ENCODE peak calls at places on chromosomes 6 and 20, in ten cellular contexts. One of them, this sample, is unnamed.

GRCh38 chr6:51626391-51626790 is 461.0 kb downstream of the PKHD1 start:
- DNase-seq in esophagus squamous epithelium: no peak
- DNase-seq in stomach: no peak
- DNase-seq in neural progenitor cell: no peak
- DNase-seq in breast epithelium: no peak
- DNase-seq in upper lobe of right lung: no peak
- DNase-seq in PC-3: no peak
- DNase-seq in AG04450: no peak
- DNase-seq in fibroblast of lung: no peak
- DNase-seq in ascending aorta: no peak
- DNase-seq in this sample: no peak

GRCh38 chr20:62704341-62704948 is 4.2 kb upstream of the NTSR1 start:
- DNase-seq in fibroblast of lung: peak; percentile 92
- DNase-seq in ascending aorta: peak; percentile 21
- DNase-seq in upper lobe of right lung: peak; percentile 77
- DNase-seq in stomach: peak; percentile 88
- DNase-seq in esophagus squamous epithelium: peak; percentile 16
- DNase-seq in breast epithelium: peak; percentile 84
- DNase-seq in AG04450: peak; percentile 78
- DNase-seq in PC-3: peak; percentile 99
- DNase-seq in neural progenitor cell: no peak
- DNase-seq in this sample: peak; percentile 68

GRCh38 chr6:111171577-111172400 is 84.5 kb downstream of the SLC16A10 start:
- DNase-seq in fibroblast of lung: no peak
- DNase-seq in AG04450: no peak
- DNase-seq in ascending aorta: no peak
- DNase-seq in esophagus squamous epithelium: no peak
- DNase-seq in neural progenitor cell: no peak
- DNase-seq in stomach: no peak
- DNase-seq in breast epithelium: no peak
- DNase-seq in PC-3: peak; percentile 4
- DNase-seq in upper lobe of right lung: no peak
- DNase-seq in this sample: no peak

GRCh38 chr6:156982168-156982567 is 205.0 kb downstream of the ARID1B start:
- DNase-seq in breast epithelium: no peak
- DNase-seq in neural progenitor cell: no peak
- DNase-seq in PC-3: no peak
- DNase-seq in upper lobe of right lung: no peak
- DNase-seq in stomach: no peak
- DNase-seq in ascending aorta: no peak
- DNase-seq in AG04450: no peak
- DNase-seq in esophagus squamous epithelium: no peak
- DNase-seq in fibroblast of lung: no peak
- DNase-seq in this sample: no peak

GRCh38 chr20:58162976-58163375 is 65.5 kb downstream of the ANKRD60 start:
- DNase-seq in fibroblast of lung: no peak
- DNase-seq in AG04450: no peak
- DNase-seq in stomach: no peak
- DNase-seq in esophagus squamous epithelium: no peak
- DNase-seq in breast epithelium: no peak
- DNase-seq in neural progenitor cell: no peak
- DNase-seq in PC-3: no peak
- DNase-seq in upper lobe of right lung: no peak
- DNase-seq in ascending aorta: no peak
- DNase-seq in this sample: no peak

GRCh38 chr20:49867453-49868215 is 47.7 kb downstream of the SPATA2 start:
- DNase-seq in stomach: no peak
- DNase-seq in neural progenitor cell: peak; percentile 68
- DNase-seq in PC-3: no peak
- DNase-seq in esophagus squamous epithelium: no peak
- DNase-seq in fibroblast of lung: no peak
- DNase-seq in upper lobe of right lung: no peak
- DNase-seq in ascending aorta: no peak
- DNase-seq in breast epithelium: no peak
- DNase-seq in AG04450: no peak
- DNase-seq in this sample: no peak

GRCh38 chr6:147954938-147955337 is 387.7 kb upstream of the SASH1 start:
- DNase-seq in AG04450: no peak
- DNase-seq in esophagus squamous epithelium: no peak
- DNase-seq in stomach: no peak
- DNase-seq in PC-3: peak; percentile 67
- DNase-seq in upper lobe of right lung: no peak
- DNase-seq in ascending aorta: no peak
- DNase-seq in fibroblast of lung: no peak
- DNase-seq in neural progenitor cell: no peak
- DNase-seq in breast epithelium: no peak
- DNase-seq in this sample: no peak

GRCh38 chr6:50602191-50602810 is 111.0 kb upstream of the TFAP2D start:
- DNase-seq in breast epithelium: no peak
- DNase-seq in PC-3: peak; percentile 76
- DNase-seq in fibroblast of lung: peak; percentile 2
- DNase-seq in ascending aorta: no peak
- DNase-seq in upper lobe of right lung: no peak
- DNase-seq in neural progenitor cell: peak; percentile 43
- DNase-seq in esophagus squamous epithelium: no peak
- DNase-seq in stomach: no peak
- DNase-seq in AG04450: no peak
- DNase-seq in this sample: no peak

GRCh38 chr20:7113577-7114466 is 346.3 kb downstream of the BMP2 start:
- DNase-seq in neural progenitor cell: peak; percentile 83
- DNase-seq in stomach: peak; percentile 28
- DNase-seq in PC-3: peak; percentile 59
- DNase-seq in esophagus squamous epithelium: no peak
- DNase-seq in AG04450: no peak
- DNase-seq in fibroblast of lung: peak; percentile 33
- DNase-seq in breast epithelium: no peak
- DNase-seq in upper lobe of right lung: no peak
- DNase-seq in ascending aorta: no peak
- DNase-seq in this sample: no peak

GRCh38 chr20:41425180-41425884 is 58.7 kb upstream of the EMILIN3 start:
- DNase-seq in fibroblast of lung: peak; percentile 83
- DNase-seq in upper lobe of right lung: no peak
- DNase-seq in esophagus squamous epithelium: no peak
- DNase-seq in stomach: no peak
- DNase-seq in ascending aorta: no peak
- DNase-seq in PC-3: no peak
- DNase-seq in neural progenitor cell: no peak
- DNase-seq in breast epithelium: no peak
- DNase-seq in AG04450: no peak
- DNase-seq in this sample: no peak

DNA sequence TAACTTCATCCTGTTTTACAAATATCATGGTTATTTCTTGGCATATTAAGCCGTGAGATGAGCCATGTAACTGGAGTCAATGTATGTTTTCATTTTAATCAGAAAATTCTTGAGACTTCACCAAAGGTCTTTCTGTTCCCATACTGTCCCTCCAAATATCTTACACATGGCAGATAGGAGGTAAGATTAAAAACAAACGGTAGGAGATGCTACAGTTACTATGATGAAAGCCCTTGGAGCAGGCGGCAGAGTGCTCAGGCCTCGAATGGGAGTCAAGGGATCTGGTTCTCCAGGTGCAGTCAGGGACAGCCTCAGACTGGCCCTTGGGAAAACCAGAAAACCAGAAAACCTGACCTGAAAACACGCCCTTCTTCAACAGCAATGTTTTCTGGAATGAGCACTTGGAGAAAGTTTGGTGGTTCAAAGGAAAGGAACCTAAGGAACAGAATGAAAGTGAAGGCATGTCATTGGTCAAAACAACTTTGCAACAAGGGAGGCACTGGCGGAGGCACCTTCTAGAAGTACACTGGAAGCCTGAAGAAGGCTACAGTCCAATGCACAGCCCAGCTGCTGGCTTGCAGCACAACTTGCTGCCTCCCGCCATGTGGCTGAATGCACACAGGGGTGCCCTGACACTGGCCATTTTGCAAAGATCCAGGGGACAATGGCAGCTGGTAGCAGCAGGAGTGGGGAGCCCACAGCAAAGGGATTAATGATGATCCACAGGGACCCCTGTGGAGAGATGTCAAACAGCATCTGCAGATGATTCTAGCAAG is 17.4 kb upstream of the FOXO3 start:
- DNase-seq in neural progenitor cell: no peak
- DNase-seq in esophagus squamous epithelium: no peak
- DNase-seq in stomach: no peak
- DNase-seq in breast epithelium: no peak
- DNase-seq in PC-3: peak; percentile 4
- DNase-seq in fibroblast of lung: no peak
- DNase-seq in ascending aorta: no peak
- DNase-seq in AG04450: no peak
- DNase-seq in upper lobe of right lung: no peak
- DNase-seq in this sample: no peak
- TF ChIP-seq CTCF in neural progenitor cell: no peak
- TF ChIP-seq CTCF in esophagus squamous epithelium: no peak
- TF ChIP-seq CTCF in stomach: no peak
- TF ChIP-seq CTCF in breast epithelium: no peak
- TF ChIP-seq CTCF in PC-3: no peak
- TF ChIP-seq CTCF in fibroblast of lung: no peak
- TF ChIP-seq CTCF in ascending aorta: no peak
- TF ChIP-seq CTCF in AG04450: no peak
- TF ChIP-seq CTCF in upper lobe of right lung: no peak
- TF ChIP-seq CTCF in this sample: no peak

GRCh38 chr6:166997768-166998255 is 1.4 kb upstream of the CEP43 start:
- DNase-seq in ascending aorta: no peak
- DNase-seq in esophagus squamous epithelium: peak; percentile 3
- DNase-seq in AG04450: peak; percentile 16
- DNase-seq in stomach: peak; percentile 69
- DNase-seq in upper lobe of right lung: peak; percentile 82
- DNase-seq in PC-3: peak; percentile 76
- DNase-seq in breast epithelium: peak; percentile 78
- DNase-seq in neural progenitor cell: peak; percentile 81
- DNase-seq in fibroblast of lung: peak; percentile 71
- DNase-seq in this sample: peak; percentile 78

GRCh38 chr6:166998256-166999144 is 697 bp upstream of the CEP43 start:
- DNase-seq in esophagus squamous epithelium: no peak
- DNase-seq in AG04450: no peak
- DNase-seq in PC-3: no peak
- DNase-seq in neural progenitor cell: peak; percentile 49
- DNase-seq in breast epithelium: no peak
- DNase-seq in stomach: peak; percentile 27
- DNase-seq in ascending aorta: no peak
- DNase-seq in fibroblast of lung: no peak
- DNase-seq in upper lobe of right lung: peak; percentile 75
- DNase-seq in this sample: peak; percentile 38

GRCh38 chr6:167000759-167001158 is 1.6 kb downstream of the CEP43 start:
- DNase-seq in ascending aorta: no peak
- DNase-seq in esophagus squamous epithelium: no peak
- DNase-seq in PC-3: no peak
- DNase-seq in breast epithelium: no peak
- DNase-seq in neural progenitor cell: no peak
- DNase-seq in upper lobe of right lung: no peak
- DNase-seq in fibroblast of lung: no peak
- DNase-seq in stomach: no peak
- DNase-seq in AG04450: no peak
- DNase-seq in this sample: no peak

GRCh38 chr6:166999145-166999844 is at the start of gene CEP43:
- DNase-seq in fibroblast of lung: peak; percentile 90
- DNase-seq in upper lobe of right lung: peak; percentile 97
- DNase-seq in ascending aorta: peak; percentile 77
- DNase-seq in neural progenitor cell: peak; percentile 99
- DNase-seq in AG04450: peak; percentile 87
- DNase-seq in PC-3: peak; percentile 91
- DNase-seq in esophagus squamous epithelium: peak; percentile 73
- DNase-seq in stomach: peak; percentile 94
- DNase-seq in breast epithelium: peak; percentile 88
- DNase-seq in this sample: peak; percentile 93

DNA sequence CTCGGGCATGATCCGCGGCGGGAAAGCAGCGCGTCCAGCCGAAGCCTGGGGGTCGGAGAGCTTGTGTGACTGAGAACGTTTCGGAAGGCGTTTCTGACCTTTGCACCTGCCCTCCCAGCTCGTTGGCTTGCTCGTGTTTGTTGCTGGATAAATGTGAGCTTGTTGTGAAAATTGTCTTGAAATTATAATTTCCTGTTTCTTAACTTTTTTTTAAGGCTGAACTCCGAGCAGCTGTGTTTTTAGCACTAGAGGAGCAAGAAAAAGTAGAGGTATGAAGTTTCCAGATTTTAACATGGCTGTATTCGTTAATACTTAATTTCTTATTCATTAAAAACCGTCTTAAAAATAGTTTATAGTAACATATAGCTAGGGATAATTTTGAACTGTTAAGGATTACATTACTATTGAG is 652 bp downstream of the CEP43 start:
- DNase-seq in AG04450: no peak
- DNase-seq in esophagus squamous epithelium: no peak
- DNase-seq in fibroblast of lung: peak; percentile 5
- DNase-seq in ascending aorta: no peak
- DNase-seq in stomach: peak; percentile 26
- DNase-seq in breast epithelium: no peak
- DNase-seq in neural progenitor cell: no peak
- DNase-seq in upper lobe of right lung: no peak
- DNase-seq in PC-3: no peak
- DNase-seq in this sample: peak; percentile 63
- H3K27ac ChIP-seq in AG04450: no peak overlapping the region
- H3K27ac ChIP-seq in esophagus squamous epithelium: peak overlapping the region; percentile 83
- H3K27ac ChIP-seq in fibroblast of lung: peak overlapping the region; percentile 61
- H3K27ac ChIP-seq in ascending aorta: peak overlapping the region; percentile 24
- H3K27ac ChIP-seq in stomach: peak overlapping the region; percentile 59
- H3K27ac ChIP-seq in breast epithelium: peak overlapping the region; percentile 83
- H3K27ac ChIP-seq in neural progenitor cell: no peak overlapping the region
- H3K27ac ChIP-seq in upper lobe of right lung: peak overlapping the region; percentile 62
- H3K27ac ChIP-seq in PC-3: no peak overlapping the region
- H3K27ac ChIP-seq in this sample: peak overlapping the region; percentile 72

GRCh38 chr6:103729658-103730057 is 1130.1 kb downstream of the HACE1 start:
- DNase-seq in breast epithelium: no peak
- DNase-seq in upper lobe of right lung: no peak
- DNase-seq in ascending aorta: no peak
- DNase-seq in fibroblast of lung: no peak
- DNase-seq in AG04450: no peak
- DNase-seq in PC-3: no peak
- DNase-seq in esophagus squamous epithelium: no peak
- DNase-seq in stomach: no peak
- DNase-seq in neural progenitor cell: no peak
- DNase-seq in this sample: no peak
- H3K27me3 ChIP-seq in breast epithelium: no peaks in the 10 kb centered on the region
- H3K27me3 ChIP-seq in upper lobe of right lung: no peaks in the 10 kb centered on the region
- H3K27me3 ChIP-seq in ascending aorta: no peaks in the 10 kb centered on the region
- H3K27me3 ChIP-seq in fibroblast of lung: no peaks in the 10 kb centered on the region
- H3K27me3 ChIP-seq in AG04450: no peaks in the 10 kb centered on the region
- H3K27me3 ChIP-seq in PC-3: no peaks in the 10 kb centered on the region
- H3K27me3 ChIP-seq in esophagus squamous epithelium: no peaks in the 10 kb centered on the region
- H3K27me3 ChIP-seq in stomach: no peaks in the 10 kb centered on the region
- H3K27me3 ChIP-seq in neural progenitor cell: no peaks in the 10 kb centered on the region
- H3K27me3 ChIP-seq in this sample: no peaks in the 10 kb centered on the region

DNA sequence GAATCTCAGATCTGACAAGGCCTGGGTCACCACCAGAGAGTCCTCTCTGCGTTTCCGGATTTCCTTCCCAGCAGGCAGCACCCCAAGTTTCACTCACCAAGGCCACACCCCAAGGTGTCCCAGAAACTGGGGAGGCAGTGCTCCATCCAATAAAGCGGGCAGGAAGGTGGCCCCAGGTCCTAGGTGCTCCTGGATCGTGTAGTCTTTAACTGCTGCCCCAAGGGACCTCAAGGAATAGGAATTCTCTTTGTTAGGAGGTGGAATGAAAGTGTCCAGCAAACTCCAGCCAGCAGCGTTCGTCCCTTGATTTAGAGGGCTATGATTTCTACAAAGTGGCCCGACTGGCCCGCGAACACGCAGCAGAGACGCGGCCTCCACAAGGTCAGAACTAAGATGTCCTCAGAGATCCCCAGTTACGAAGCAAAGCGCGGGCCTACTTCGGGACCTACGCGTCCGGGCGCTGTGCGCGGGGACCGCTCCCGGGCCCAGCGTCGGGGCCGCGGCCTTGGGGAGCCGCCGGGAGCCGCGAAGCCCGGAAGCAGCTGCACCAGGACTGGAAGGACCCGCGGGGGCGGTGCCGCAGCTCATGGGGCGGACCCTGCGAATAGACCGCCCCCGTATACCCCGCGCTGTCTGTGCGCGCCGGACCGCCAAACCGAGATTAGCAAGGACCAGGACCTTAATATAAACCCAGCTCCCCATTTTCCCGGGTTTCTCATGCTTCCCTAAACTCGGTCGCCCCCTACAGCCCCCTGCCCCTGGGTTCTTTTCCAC is at the start of gene C6orf47:
- DNase-seq in breast epithelium: peak; percentile 78
- DNase-seq in AG04450: no peak
- DNase-seq in stomach: peak; percentile 90
- DNase-seq in neural progenitor cell: peak; percentile 94
- DNase-seq in ascending aorta: peak; percentile 57
- DNase-seq in fibroblast of lung: peak; percentile 78
- DNase-seq in PC-3: peak; percentile 78
- DNase-seq in esophagus squamous epithelium: no peak
- DNase-seq in upper lobe of right lung: peak; percentile 95
- DNase-seq in this sample: peak; percentile 90
- TF ChIP-seq CTCF in breast epithelium: no peak
- TF ChIP-seq CTCF in AG04450: no peak
- TF ChIP-seq CTCF in stomach: no peak
- TF ChIP-seq CTCF in neural progenitor cell: no peak
- TF ChIP-seq CTCF in ascending aorta: no peak
- TF ChIP-seq CTCF in fibroblast of lung: no peak
- TF ChIP-seq CTCF in PC-3: no peak
- TF ChIP-seq CTCF in esophagus squamous epithelium: no peak
- TF ChIP-seq CTCF in upper lobe of right lung: no peak
- TF ChIP-seq CTCF in this sample: no peak